ENCODE peak calls at places on chromosome 1, in six cellular contexts. One of them, this sample, is unnamed.

GRCh38 chr1:167517535-167518330 is 596 bp downstream of the CD247 start:
- DNase-seq in CD8-positive, alpha-beta T cell: peak
- DNase-seq in NB4: no peak
- DNase-seq in hepatocyte: no peak
- DNase-seq in fibroblast of lung: no peak
- DNase-seq in cardiac fibroblast: no peak
- DNase-seq in this sample: no peak

GRCh38 chr1:230568008-230568407 is 74.3 kb upstream of the COG2 start:
- DNase-seq in CD8-positive, alpha-beta T cell: no peak
- DNase-seq in NB4: peak
- DNase-seq in hepatocyte: peak
- DNase-seq in fibroblast of lung: peak
- DNase-seq in cardiac fibroblast: peak
- DNase-seq in this sample: peak

GRCh38 chr1:14310491-14310890 is 288.0 kb upstream of the KAZN start:
- DNase-seq in CD8-positive, alpha-beta T cell: no peak
- DNase-seq in NB4: no peak
- DNase-seq in hepatocyte: no peak
- DNase-seq in fibroblast of lung: no peak
- DNase-seq in cardiac fibroblast: no peak
- DNase-seq in this sample: no peak

GRCh38 chr1:206816390-206817287 is 44.3 kb upstream of the IL10 start:
- DNase-seq in CD8-positive, alpha-beta T cell: no peak
- DNase-seq in NB4: no peak
- DNase-seq in hepatocyte: peak
- DNase-seq in fibroblast of lung: no peak
- DNase-seq in cardiac fibroblast: peak
- DNase-seq in this sample: no peak

GRCh38 chr1:238961790-238962189 is 424.6 kb upstream of the CHRM3 start:
- DNase-seq in CD8-positive, alpha-beta T cell: no peak
- DNase-seq in NB4: no peak
- DNase-seq in hepatocyte: no peak
- DNase-seq in fibroblast of lung: peak
- DNase-seq in cardiac fibroblast: no peak
- DNase-seq in this sample: peak

GRCh38 chr1:210777914-210778313 is 356.0 kb downstream of the KCNH1 start:
- DNase-seq in CD8-positive, alpha-beta T cell: no peak
- DNase-seq in NB4: no peak
- DNase-seq in hepatocyte: no peak
- DNase-seq in fibroblast of lung: no peak
- DNase-seq in cardiac fibroblast: no peak
- DNase-seq in this sample: no peak

GRCh38 chr1:159469921-159470595 is 30.5 kb downstream of the OR10J1 start:
- DNase-seq in CD8-positive, alpha-beta T cell: no peak
- DNase-seq in NB4: no peak
- DNase-seq in hepatocyte: no peak
- DNase-seq in fibroblast of lung: no peak
- DNase-seq in cardiac fibroblast: peak
- DNase-seq in this sample: no peak

GRCh38 chr1:112522621-112523020 is 13.9 kb downstream of the WNT2B start:
- DNase-seq in CD8-positive, alpha-beta T cell: no peak
- DNase-seq in NB4: no peak
- DNase-seq in hepatocyte: peak
- DNase-seq in fibroblast of lung: peak
- DNase-seq in cardiac fibroblast: peak
- DNase-seq in this sample: no peak

GRCh38 chr1:86155807-86156561 is 588 bp downstream of the COL24A1 start:
- DNase-seq in CD8-positive, alpha-beta T cell: no peak
- DNase-seq in NB4: no peak
- DNase-seq in hepatocyte: peak
- DNase-seq in fibroblast of lung: peak
- DNase-seq in cardiac fibroblast: peak
- DNase-seq in this sample: peak

GRCh38 chr1:74946389-74946788 is 187.8 kb upstream of the LHX8 start:
- DNase-seq in CD8-positive, alpha-beta T cell: no peak
- DNase-seq in NB4: no peak
- DNase-seq in hepatocyte: no peak
- DNase-seq in fibroblast of lung: no peak
- DNase-seq in cardiac fibroblast: no peak
- DNase-seq in this sample: no peak

GRCh38 chr1:228429698-228430097 is 13.0 kb upstream of the TRIM17 start:
- DNase-seq in CD8-positive, alpha-beta T cell: no peak
- DNase-seq in NB4: no peak
- DNase-seq in hepatocyte: no peak
- DNase-seq in fibroblast of lung: no peak
- DNase-seq in cardiac fibroblast: no peak
- DNase-seq in this sample: no peak

GRCh38 chr1:28971980-28972771 is 57.8 kb downstream of the EPB41 start:
- DNase-seq in CD8-positive, alpha-beta T cell: no peak
- DNase-seq in NB4: no peak
- DNase-seq in hepatocyte: peak
- DNase-seq in fibroblast of lung: peak
- DNase-seq in cardiac fibroblast: peak
- DNase-seq in this sample: no peak

GRCh38 chr1:215992620-215993019 is 425.5 kb downstream of the KCTD3 start:
- DNase-seq in CD8-positive, alpha-beta T cell: no peak
- DNase-seq in NB4: peak
- DNase-seq in hepatocyte: no peak
- DNase-seq in fibroblast of lung: no peak
- DNase-seq in cardiac fibroblast: peak
- DNase-seq in this sample: peak

GRCh38 chr1:200867018-200867811 is 5.6 kb upstream of the GPR25 start:
- DNase-seq in CD8-positive, alpha-beta T cell: no peak
- DNase-seq in NB4: no peak
- DNase-seq in hepatocyte: no peak
- DNase-seq in fibroblast of lung: peak
- DNase-seq in cardiac fibroblast: peak
- DNase-seq in this sample: no peak

GRCh38 chr1:23810818-23811420 is 10.4 kb upstream of the GALE start:
- DNase-seq in CD8-positive, alpha-beta T cell: no peak
- DNase-seq in NB4: peak
- DNase-seq in hepatocyte: peak
- DNase-seq in fibroblast of lung: no peak
- DNase-seq in cardiac fibroblast: peak
- DNase-seq in this sample: peak

GRCh38 chr1:78102082-78102481 is 56.3 kb downstream of the GIPC2 start:
- DNase-seq in CD8-positive, alpha-beta T cell: no peak
- DNase-seq in NB4: no peak
- DNase-seq in hepatocyte: no peak
- DNase-seq in fibroblast of lung: peak
- DNase-seq in cardiac fibroblast: peak
- DNase-seq in this sample: no peak

GRCh38 chr1:56289260-56289659 is 290.1 kb downstream of the PLPP3 start:
- DNase-seq in CD8-positive, alpha-beta T cell: no peak
- DNase-seq in NB4: no peak
- DNase-seq in hepatocyte: no peak
- DNase-seq in fibroblast of lung: no peak
- DNase-seq in cardiac fibroblast: no peak
- DNase-seq in this sample: no peak
- TF ChIP-seq CTCF in CD8-positive, alpha-beta T cell: no peak
- TF ChIP-seq CTCF in NB4: no peak
- TF ChIP-seq CTCF in hepatocyte: no peak
- TF ChIP-seq CTCF in fibroblast of lung: no peak
- TF ChIP-seq CTCF in cardiac fibroblast: no peak
- TF ChIP-seq CTCF in this sample: no peak

GRCh38 chr1:157288511-157288910 is 150.3 kb upstream of the ETV3 start:
- DNase-seq in CD8-positive, alpha-beta T cell: no peak
- DNase-seq in NB4: no peak
- DNase-seq in hepatocyte: no peak
- DNase-seq in fibroblast of lung: no peak
- DNase-seq in cardiac fibroblast: no peak
- DNase-seq in this sample: no peak

GRCh38 chr1:157291083-157291482 is 152.9 kb upstream of the ETV3 start:
- DNase-seq in CD8-positive, alpha-beta T cell: no peak
- DNase-seq in NB4: no peak
- DNase-seq in hepatocyte: no peak
- DNase-seq in fibroblast of lung: no peak
- DNase-seq in cardiac fibroblast: no peak
- DNase-seq in this sample: no peak

GRCh38 chr1:157289001-157289400 is 150.8 kb upstream of the ETV3 start:
- DNase-seq in CD8-positive, alpha-beta T cell: no peak
- DNase-seq in NB4: peak
- DNase-seq in hepatocyte: no peak
- DNase-seq in fibroblast of lung: no peak
- DNase-seq in cardiac fibroblast: no peak
- DNase-seq in this sample: no peak

GRCh38 chr1:157288006-157288405 is 149.8 kb upstream of the ETV3 start:
- DNase-seq in CD8-positive, alpha-beta T cell: no peak
- DNase-seq in NB4: no peak
- DNase-seq in hepatocyte: no peak
- DNase-seq in fibroblast of lung: no peak
- DNase-seq in cardiac fibroblast: no peak
- DNase-seq in this sample: no peak

GRCh38 chr1:157289424-157290105 is 151.4 kb upstream of the ETV3 start:
- DNase-seq in CD8-positive, alpha-beta T cell: no peak
- DNase-seq in NB4: no peak
- DNase-seq in hepatocyte: no peak
- DNase-seq in fibroblast of lung: no peak
- DNase-seq in cardiac fibroblast: no peak
- DNase-seq in this sample: no peak
- TF ChIP-seq CTCF in CD8-positive, alpha-beta T cell: no peak
- TF ChIP-seq CTCF in NB4: no peak
- TF ChIP-seq CTCF in hepatocyte: no peak
- TF ChIP-seq CTCF in fibroblast of lung: no peak
- TF ChIP-seq CTCF in cardiac fibroblast: no peak
- TF ChIP-seq CTCF in this sample: no peak

GRCh38 chr1:37860346-37860666 is 914 bp upstream of the MTF1 start:
- DNase-seq in CD8-positive, alpha-beta T cell: no peak
- DNase-seq in NB4: no peak
- DNase-seq in hepatocyte: no peak
- DNase-seq in fibroblast of lung: no peak
- DNase-seq in cardiac fibroblast: no peak
- DNase-seq in this sample: no peak
- TF ChIP-seq CTCF in CD8-positive, alpha-beta T cell: no peak
- TF ChIP-seq CTCF in NB4: no peak
- TF ChIP-seq CTCF in hepatocyte: no peak
- TF ChIP-seq CTCF in fibroblast of lung: no peak
- TF ChIP-seq CTCF in cardiac fibroblast: no peak
- TF ChIP-seq CTCF in this sample: no peak

GRCh38 chr1:182084487-182085316 is 23.2 kb upstream of the ZNF648 start:
- DNase-seq in CD8-positive, alpha-beta T cell: peak
- DNase-seq in NB4: peak
- DNase-seq in hepatocyte: peak
- DNase-seq in fibroblast of lung: peak
- DNase-seq in cardiac fibroblast: peak
- DNase-seq in this sample: peak
- TF ChIP-seq CTCF in CD8-positive, alpha-beta T cell: peak
- TF ChIP-seq CTCF in NB4: peak
- TF ChIP-seq CTCF in hepatocyte: peak
- TF ChIP-seq CTCF in fibroblast of lung: peak
- TF ChIP-seq CTCF in cardiac fibroblast: peak
- TF ChIP-seq CTCF in this sample: peak

DNA sequence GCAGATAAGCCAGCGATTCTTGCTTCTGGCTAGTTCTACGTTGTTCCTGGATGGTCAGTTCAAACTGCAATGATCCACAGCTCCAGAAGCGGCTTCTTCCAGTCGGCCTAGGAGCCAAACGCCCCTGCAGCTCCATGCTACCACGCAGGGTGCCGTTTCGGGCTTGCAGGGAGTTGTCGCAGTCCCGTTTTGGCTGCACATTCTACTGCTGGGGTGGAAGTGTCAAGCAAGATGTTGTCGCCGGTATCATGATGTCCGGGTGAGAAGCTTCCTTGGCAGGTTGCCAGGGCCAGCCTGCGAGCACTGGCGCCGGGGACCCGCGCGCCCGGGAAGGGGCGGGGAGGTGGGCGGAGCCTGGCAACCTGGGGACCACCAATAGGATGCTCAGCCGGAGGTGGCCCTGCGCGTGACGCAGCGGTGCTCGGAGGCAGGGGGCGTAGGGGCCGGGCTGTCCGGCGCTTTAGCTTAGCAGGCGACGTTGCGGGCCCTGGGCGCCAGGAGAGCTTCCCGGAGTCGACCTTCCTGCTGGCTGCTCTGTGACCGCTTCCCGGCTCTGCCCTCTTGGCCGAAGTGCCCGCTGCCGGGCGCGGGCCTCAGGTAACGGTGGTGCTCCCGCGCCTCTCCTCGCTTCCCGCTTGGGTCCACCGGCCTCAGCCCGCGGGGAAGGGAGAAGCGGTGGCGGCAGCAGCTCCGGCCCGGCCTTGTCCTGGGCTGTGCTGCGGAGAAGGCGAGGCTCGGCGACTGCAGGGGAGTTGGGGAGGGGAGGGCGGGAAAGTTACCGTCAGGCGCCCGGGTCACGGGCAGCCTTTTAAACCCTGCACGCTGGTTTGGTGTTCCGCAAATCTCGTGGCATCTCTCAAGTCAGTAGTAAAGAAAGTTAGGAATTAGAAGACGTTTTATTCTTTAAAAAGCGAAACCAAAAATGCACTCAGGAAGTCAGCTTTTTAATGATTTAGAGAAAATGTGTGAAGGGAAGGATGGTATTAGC is at the start of gene SOAT1:
- DNase-seq in CD8-positive, alpha-beta T cell: peak
- DNase-seq in NB4: peak
- DNase-seq in hepatocyte: peak
- DNase-seq in fibroblast of lung: peak
- DNase-seq in cardiac fibroblast: peak
- DNase-seq in this sample: peak
- TF ChIP-seq CTCF in CD8-positive, alpha-beta T cell: no peak
- TF ChIP-seq CTCF in NB4: no peak
- TF ChIP-seq CTCF in hepatocyte: peak
- TF ChIP-seq CTCF in fibroblast of lung: no peak
- TF ChIP-seq CTCF in cardiac fibroblast: no peak
- TF ChIP-seq CTCF in this sample: peak

This sample was measured in Calu3.